ENCODE peak calls at places on chromosomes 12 and 14, in eight cellular contexts. F is A549; Y is neural progenitor cell; R is OCI-LY7; J is HCT116; S is keratinocyte; U is CD8-positive, alpha-beta T cell; A is GM23338. V is an unnamed sample. For H3K4me1, the result is how much of the 10 kb centered on the place peaks cover.

GRCh38 chr14:105858676-105859025 is 332.3 kb downstream of the TMEM121 start:
- DNase-seq in F (no peak), R (peak), Y (no peak), U (no peak), A (no peak), J (no peak), S (no peak), V (no peak)

GRCh38 chr14:77760381-77761204 is at the start of gene SNW1:
- DNase-seq in A (peak), R (peak), S (no peak), J (peak), F (peak), Y (peak), U (peak), V (peak)

GRCh38 chr12:124767075-124767821 is 96.4 kb downstream of the SCARB1 start:
- DNase-seq in U (peak), F (peak), J (no peak), R (peak), Y (peak), A (peak), S (no peak), V (no peak)

GRCh38 chr12:54024127-54024526 is 4.1 kb upstream of the HOXC6 start:
- DNase-seq in F (no peak), A (peak), R (no peak), Y (peak), S (no peak), J (no peak), U (no peak), V (no peak)

GRCh38 chr14:61573748-61574513 is 121.4 kb upstream of the HIF1A start:
- DNase-seq in A (no peak), J (no peak), R (no peak), S (no peak), Y (no peak), U (no peak), F (no peak), V (no peak)

GRCh38 chr14:86826641-86827040 is 1166.3 kb downstream of the GALC start:
- DNase-seq in Y (no peak), F (no peak), S (no peak), R (no peak), A (no peak), J (no peak), U (no peak), V (no peak)

GRCh38 chr14:64089920-64090319 is 204.3 kb downstream of the ESR2 start:
- DNase-seq in S (no peak), U (no peak), Y (peak), A (peak), R (no peak), F (no peak), J (no peak), V (no peak)

GRCh38 chr14:88519907-88520306 is 34.9 kb downstream of the PTPN21 start:
- DNase-seq in A (no peak), U (no peak), S (no peak), J (no peak), F (no peak), R (no peak), Y (no peak), V (no peak)

GRCh38 chr14:27557445-27557844 is 959.6 kb upstream of the NOVA1 start:
- DNase-seq in Y (no peak), A (no peak), U (no peak), F (no peak), J (no peak), S (no peak), R (no peak), V (no peak)

GRCh38 chr12:111180830-111181726 is 187.8 kb downstream of the PHETA1 start:
- DNase-seq in A (no peak), S (no peak), J (no peak), F (no peak), U (no peak), R (no peak), Y (no peak), V (peak)

GRCh38 chr12:34397591-34398365 is 375.5 kb downstream of the ALG10 start:
- DNase-seq in R (no peak), F (no peak), A (no peak), J (no peak), Y (no peak), U (no peak), S (no peak), V (no peak)

GRCh38 chr12:75130811-75131210 is 78.8 kb downstream of the KCNC2 start:
- DNase-seq in Y (no peak), F (no peak), R (no peak), U (no peak), A (no peak), S (peak), J (no peak), V (no peak)

GRCh38 chr12:118633071-118633470 is 256.7 kb downstream of the SUDS3 start:
- DNase-seq in U (no peak), Y (peak), F (no peak), A (peak), R (no peak), S (no peak), J (no peak), V (no peak)

GRCh38 chr14:48560421-48560820 is 885.0 kb upstream of the MDGA2 start:
- DNase-seq in R (no peak), Y (no peak), F (no peak), A (no peak), J (no peak), S (no peak), U (no peak), V (no peak)

GRCh38 chr12:52213541-52214420 is 19.3 kb upstream of the KRT7 start:
- DNase-seq in R (peak), U (peak), F (peak), Y (peak), A (peak), J (peak), S (no peak), V (no peak)

GRCh38 chr12:71216725-71217579 is 59.2 kb upstream of the TSPAN8 start:
- DNase-seq in J (peak), Y (peak), U (no peak), S (no peak), R (peak), A (peak), F (peak), V (no peak)

GRCh38 chr14:72924332-72924731 is 1.9 kb upstream of the DCAF4 start:
- DNase-seq in U (no peak), S (no peak), J (no peak), Y (no peak), A (no peak), R (no peak), F (no peak), V (no peak)

GRCh38 chr12:51118706-51119105 is 35.3 kb upstream of the CSRNP2 start:
- DNase-seq in Y (no peak), U (no peak), A (no peak), R (no peak), F (no peak), S (peak), J (peak), V (no peak)

GRCh38 chr14:65075628-65076325 is 26.5 kb downstream of the MAX start:
- DNase-seq in U (no peak), F (no peak), J (no peak), R (no peak), Y (no peak), S (no peak), A (no peak), V (no peak)

GRCh38 chr14:105333020-105333490 is 18.5 kb downstream of the PACS2 start:
- DNase-seq in U (no peak), F (no peak), S (no peak), J (no peak), R (no peak), Y (no peak), A (no peak), V (no peak)

GRCh38 chr14:63167044-63167443 is 37.2 kb upstream of the RHOJ start:
- DNase-seq in R (no peak), A (no peak), J (no peak), U (no peak), F (no peak), S (no peak), Y (no peak), V (no peak)

GRCh38 chr12:128445728-128446127 is 178.8 kb downstream of the TMEM132C start:
- DNase-seq in A (no peak), Y (no peak), U (no peak), S (no peak), F (no peak), J (no peak), R (no peak), V (no peak)

GRCh38 chr12:118714051-118714460 is 267.3 kb upstream of the SRRM4 start:
- DNase-seq in R (peak), S (no peak), F (peak), Y (peak), U (no peak), A (peak), J (peak), V (no peak)

GRCh38 chr14:74658535-74659130 is 46.6 kb upstream of the LTBP2 start:
- DNase-seq in U (no peak), R (no peak), A (no peak), S (no peak), Y (no peak), J (no peak), F (no peak), V (no peak)

GRCh38 chr12:85626782-85627171 is 209.4 kb downstream of the RASSF9 start:
- DNase-seq in A (no peak), U (no peak), J (no peak), Y (no peak), S (no peak), R (no peak), F (no peak), V (no peak)

GRCh38 chr14:36845346-36846042 is 183.8 kb downstream of the PAX9 start:
- DNase-seq in F (no peak), R (no peak), U (no peak), S (no peak), Y (no peak), A (no peak), J (no peak), V (no peak)

GRCh38 chr14:75254381-75254821 is 24.2 kb upstream of the FOS start:
- DNase-seq in J (no peak), R (no peak), F (no peak), S (peak), A (no peak), Y (no peak), U (no peak), V (no peak)

GRCh38 chr12:12835378-12836145 is 22.4 kb downstream of the DDX47 start:
- DNase-seq in R (no peak), A (no peak), U (no peak), Y (no peak), F (peak), J (peak), S (peak), V (no peak)

GRCh38 chr14:43243168-43243567 is 1263.9 kb downstream of the FSCB start:
- DNase-seq in Y (no peak), J (no peak), R (no peak), U (no peak), S (no peak), A (no peak), F (no peak), V (no peak)

GRCh38 chr12:68785358-68785757 is 22.6 kb upstream of the MDM2 start:
- DNase-seq in J (no peak), A (no peak), S (no peak), R (no peak), U (no peak), Y (no peak), F (no peak), V (no peak)

GRCh38 chr12:57514720-57515467 is 5.4 kb downstream of the DDIT3 start:
- DNase-seq in S (no peak), A (no peak), Y (no peak), J (no peak), U (no peak), R (no peak), F (no peak), V (no peak)

GRCh38 chr14:94394594-94395305 is 6.3 kb upstream of the SERPINA1 start:
- DNase-seq in R (no peak), J (no peak), U (no peak), A (no peak), F (no peak), Y (no peak), S (no peak), V (no peak)

GRCh38 chr12:52525661-52526499 is 5.7 kb upstream of the KRT5 start:
- DNase-seq in S (no peak), Y (no peak), U (no peak), A (no peak), J (no peak), R (no peak), F (no peak), V (no peak)

GRCh38 chr12:116784238-116784612 is 46.1 kb downstream of the RNFT2 start:
- DNase-seq in F (peak), U (no peak), J (peak), Y (no peak), S (no peak), A (peak), R (peak), V (no peak)

GRCh38 chr12:129903092-129903945 is 506 bp downstream of the TMEM132D start:
- DNase-seq in R (no peak), A (peak), F (no peak), U (no peak), Y (peak), S (no peak), J (no peak), V (no peak)

GRCh38 chr14:26415618-26416123 is 182.2 kb downstream of the NOVA1 start:
- DNase-seq in F (no peak), S (no peak), R (no peak), U (no peak), A (no peak), Y (no peak), J (no peak), V (no peak)

GRCh38 chr12:38903596-38903995 is 1.8 kb downstream of the CPNE8 start:
- DNase-seq in S (no peak), F (no peak), R (no peak), Y (no peak), A (no peak), J (no peak), U (no peak), V (no peak)

GRCh38 chr12:93796719-93797118 is 119.5 kb downstream of the CRADD start:
- DNase-seq in J (no peak), U (no peak), F (no peak), S (no peak), R (no peak), Y (no peak), A (no peak), V (no peak)

GRCh38 chr12:66273147-66273546 is 29.1 kb upstream of the HELB start:
- DNase-seq in J (no peak), S (no peak), A (peak), R (no peak), Y (no peak), U (no peak), F (no peak), V (no peak)

GRCh38 chr14:91374287-91374880 is 43.2 kb downstream of the CCDC88C start:
- DNase-seq in A (no peak), R (peak), J (no peak), S (no peak), F (no peak), U (no peak), Y (peak), V (no peak)
- H3K4me1 ChIP-seq in A (under half), R (half or more), J (under half), S (under half), F (under half), U (half or more), Y (half or more), V (under half)

GRCh38 chr14:93185333-93185688 is 194 bp downstream of the LYSET start:
- DNase-seq in J (no peak), F (no peak), R (no peak), Y (no peak), S (no peak), A (no peak), U (no peak), V (no peak)

GRCh38 chr14:93183596-93184317 is 940 bp downstream of the MOAP1 start:
- DNase-seq in J (no peak), U (no peak), S (no peak), Y (no peak), R (peak), A (no peak), F (no peak), V (no peak)

GRCh38 chr14:93186461-93186860 is 1.3 kb downstream of the LYSET start:
- DNase-seq in U (no peak), R (no peak), F (no peak), J (no peak), Y (no peak), S (no peak), A (no peak), V (no peak)

GRCh38 chr14:93186961-93187360 is 1.8 kb downstream of the LYSET start:
- DNase-seq in J (no peak), S (no peak), A (no peak), Y (no peak), U (no peak), R (no peak), F (no peak), V (no peak)

GRCh38 chr14:93184391-93185332 is at the start of the genes LYSET and MOAP1:
- DNase-seq in R (peak), Y (peak), U (peak), S (no peak), F (peak), J (no peak), A (peak), V (peak)
- TF ChIP-seq CTCF in R (peak), Y (peak), U (peak), S (no peak), F (no peak), J (no peak), A (no peak), V (peak)

DNA sequence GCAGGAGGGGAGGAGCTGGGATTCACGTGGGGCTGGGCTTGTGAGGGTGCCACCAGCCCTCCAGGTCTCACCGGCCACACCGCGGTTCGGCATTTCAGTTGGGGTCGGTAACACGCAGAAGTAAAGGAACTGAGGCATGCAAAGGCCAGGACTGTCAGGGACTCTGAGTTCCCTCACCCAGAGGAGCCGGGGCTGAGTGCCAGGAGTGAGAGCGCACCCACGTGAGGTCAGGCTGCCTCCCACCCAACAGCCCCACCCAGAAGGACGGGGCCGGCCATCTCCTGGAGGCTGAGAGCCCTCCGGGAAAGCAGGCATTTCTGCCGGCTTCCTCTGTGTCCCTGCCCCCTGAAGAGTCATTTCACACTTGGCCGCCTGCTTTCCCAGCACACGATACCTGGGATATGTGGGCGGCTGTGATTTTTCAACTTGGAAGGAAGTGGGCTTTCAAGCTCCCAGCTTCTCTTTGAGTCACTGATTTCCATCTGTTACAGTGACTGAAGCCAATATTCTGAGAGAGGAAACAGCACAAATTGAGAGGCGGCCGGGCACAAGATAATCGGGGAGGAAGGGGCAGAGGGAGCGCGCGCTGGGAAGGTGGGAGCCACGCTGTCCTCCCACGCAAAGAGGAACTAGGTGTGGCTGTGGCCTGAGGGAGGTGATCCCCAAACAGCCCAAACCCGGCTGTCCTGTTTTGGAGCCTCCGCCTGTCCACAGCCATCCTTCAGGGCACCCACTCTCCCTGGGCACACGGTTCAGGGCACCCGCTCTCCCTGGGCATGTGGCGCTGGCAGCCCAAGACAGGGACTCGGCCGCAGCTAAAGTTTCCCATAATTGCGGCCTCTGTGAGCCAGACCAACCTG is 19.0 kb downstream of the GALNT9 start:
- DNase-seq in S (no peak), U (no peak), A (no peak), J (no peak), F (no peak), Y (no peak), R (no peak), V (no peak)
- H3K27ac ChIP-seq in S (no peak), U (no peak), A (no peak), J (no peak), F (no peak), Y (no peak), R (no peak), V (no peak)

DNA sequence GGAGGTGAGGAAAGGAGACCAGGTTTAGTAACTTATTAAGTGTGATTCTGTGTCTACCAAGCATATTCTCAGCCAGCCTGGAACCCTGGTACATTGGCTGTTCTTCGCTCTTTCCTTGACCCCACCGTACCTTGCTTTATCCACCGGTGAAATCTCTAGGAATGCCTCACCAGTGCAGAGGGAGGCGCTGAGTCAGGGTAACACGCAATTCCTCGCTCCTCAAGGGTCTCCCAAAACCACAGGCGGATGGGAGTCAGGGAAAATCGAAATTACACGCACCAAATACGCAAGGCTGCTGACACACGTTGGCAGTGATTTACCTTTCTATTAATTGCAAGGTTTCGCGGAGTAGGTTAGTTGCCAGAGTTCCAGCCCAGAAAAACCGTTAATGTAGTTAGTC is 848 bp downstream of the L3HYPDH start:
- DNase-seq in A (no peak), R (no peak), S (no peak), J (peak), Y (no peak), F (peak), U (no peak), V (peak)
- H3K4me1 ChIP-seq in A (under half), R (under half), S (under half), J (under half), Y (under half), F (under half), U (under half), V (half or more)

GRCh38 chr12:59446156-59446555 is 149.7 kb upstream of the SLC16A7 start:
- DNase-seq in R (no peak), A (no peak), S (no peak), F (no peak), J (no peak), Y (no peak), U (no peak), V (no peak)

DNA sequence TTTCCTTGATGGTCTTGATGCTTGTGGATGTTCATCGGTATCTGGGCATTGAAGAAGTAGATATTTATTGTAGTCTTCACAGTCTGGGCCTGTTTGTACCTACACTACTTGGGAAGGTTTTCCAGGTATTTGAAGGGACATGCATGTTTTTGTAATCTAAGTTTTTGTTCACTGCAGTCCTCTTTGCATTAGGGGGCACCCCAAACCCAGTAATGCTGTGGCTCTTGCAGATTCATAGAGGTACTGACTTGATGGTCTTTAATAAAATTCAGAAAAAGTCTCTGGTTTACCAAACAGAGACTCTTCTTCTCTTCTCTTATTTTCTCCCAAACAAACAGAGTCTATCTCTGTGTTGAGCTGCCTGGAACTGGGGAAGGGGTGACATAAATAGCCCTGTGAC is 150.9 kb upstream of the SLC16A7 start:
- DNase-seq in R (no peak), F (no peak), A (no peak), S (no peak), U (no peak), Y (no peak), J (no peak), V (no peak)
- TF ChIP-seq CTCF in R (peak), F (no peak), A (peak), S (no peak), U (peak), Y (peak), J (no peak), V (no peak)

GRCh38 chr14:93044601-93045000 is 71.1 kb downstream of the ITPK1 start:
- DNase-seq in Y (no peak), S (no peak), F (no peak), J (no peak), R (no peak), A (no peak), U (no peak), V (no peak)

GRCh38 chr14:93044116-93044515 is 71.6 kb downstream of the ITPK1 start:
- DNase-seq in S (peak), J (peak), U (no peak), A (no peak), Y (no peak), F (no peak), R (no peak), V (no peak)

GRCh38 chr14:93046696-93047050 is 69.1 kb downstream of the ITPK1 start:
- DNase-seq in F (no peak), J (no peak), U (no peak), A (peak), Y (no peak), S (no peak), R (no peak), V (no peak)

GRCh38 chr14:93045965-93046695 is 69.6 kb downstream of the ITPK1 start:
- DNase-seq in R (no peak), A (no peak), U (no peak), Y (no peak), S (no peak), F (no peak), J (peak), V (no peak)

GRCh38 chr14:93045211-93045674 is 70.5 kb downstream of the ITPK1 start:
- DNase-seq in F (no peak), S (no peak), U (no peak), Y (peak), R (no peak), A (peak), J (no peak), V (no peak)
- H3K27ac ChIP-seq in F (peak), S (peak), U (no peak), Y (no peak), R (no peak), A (peak), J (peak), V (no peak)

V was measured in thoracic aorta.